ENCODE peak calls at places on chromosomes 5 and 9, in nine cellular contexts. F is nephron progenitor cell, M is HT-29, P is GM23248, A is globus pallidus, B is progenitor cell of endocrine pancreas, V is heart left ventricle, Y is GM19239, N is heart right ventricle. E is an unnamed sample.

GRCh38 chr9:113594484-113595299 is 131.2 kb downstream of the RGS3 start:
- DNase-seq in V (no peak), F (no peak), N (no peak), M (no peak), A (no peak), B (no peak), Y (no peak), P (peak; percentile 73), E (no peak)

GRCh38 chr9:112620353-112620752 is 97.6 kb downstream of the INIP start:
- DNase-seq in M (no peak), Y (no peak), A (no peak), V (no peak), P (no peak), N (no peak), B (no peak), F (no peak), E (no peak)

GRCh38 chr9:126108240-126108639 is 218.4 kb upstream of the MVB12B start:
- DNase-seq in Y (no peak), V (no peak), A (no peak), F (peak; percentile 81), M (no peak), P (peak; percentile 32), B (peak; percentile 29), N (no peak), E (no peak)

GRCh38 chr5:124453221-124454032 is 293.0 kb downstream of the ZNF608 start:
- DNase-seq in B (no peak), Y (peak; percentile 21), A (no peak), P (peak; percentile 79), M (no peak), V (no peak), F (no peak), N (no peak), E (no peak)

GRCh38 chr5:143059355-143059754 is 289.2 kb downstream of the ARHGAP26 start:
- DNase-seq in B (no peak), A (no peak), M (no peak), Y (no peak), V (no peak), N (no peak), P (no peak), F (no peak), E (no peak)

GRCh38 chr9:133955821-133956411 is 36.2 kb downstream of the VAV2 start:
- DNase-seq in B (no peak), M (no peak), Y (peak; percentile 71), P (peak; percentile 47), F (peak; percentile 60), N (no peak), A (no peak), V (no peak), E (no peak)

GRCh38 chr5:100615362-100615761 is 80.2 kb downstream of the FAM174A start:
- DNase-seq in M (no peak), P (no peak), B (no peak), Y (no peak), V (no peak), A (no peak), F (no peak), N (no peak), E (no peak)

GRCh38 chr5:4571248-4571950 is 568.7 kb upstream of the ADAMTS16 start:
- DNase-seq in N (no peak), M (no peak), B (no peak), V (no peak), F (no peak), A (no peak), P (no peak), Y (no peak), E (no peak)